ENCODE peak calls at places on chromosomes 2 and 18, in eight cellular contexts. M is HCT116, P is GM12878, T is SK-N-SH, Z is K562, A is H1, D is endothelial cell of umbilical vein, E is HepG2. G is an unnamed sample.

GRCh38 chr2:157790780-157791179 is 85.3 kb downstream of the ACVR1 start:
- DNase-seq in D (no peak), A (no peak), P (no peak), T (no peak), Z (no peak), E (no peak), M (no peak), G (no peak)

GRCh38 chr2:38635139-38635538 is 30.8 kb upstream of the GALM start:
- DNase-seq in T (no peak), A (no peak), D (no peak), M (no peak), E (no peak), P (no peak), Z (no peak), G (no peak)

GRCh38 chr2:73930386-73930785 is 3.7 kb downstream of the DGUOK start:
- DNase-seq in T (no peak), D (no peak), M (no peak), Z (no peak), E (no peak), P (no peak), A (no peak), G (no peak)

GRCh38 chr18:37280701-37281100 is 284.9 kb downstream of the CELF4 start:
- DNase-seq in A (no peak), E (no peak), Z (no peak), M (no peak), T (no peak), D (no peak), P (no peak), G (no peak)

GRCh38 chr2:199833525-199833924 is 17.5 kb downstream of the FTCDNL1 start:
- DNase-seq in M (no peak), E (no peak), Z (no peak), P (no peak), T (no peak), D (no peak), A (no peak), G (no peak)

GRCh38 chr2:201990069-201990468 is 43.6 kb upstream of the FZD7 start:
- DNase-seq in E (no peak), D (no peak), Z (no peak), M (no peak), T (no peak), P (no peak), A (no peak), G (no peak)

GRCh38 chr2:33605059-33605458 is 6.0 kb upstream of the FAM98A start:
- DNase-seq in Z (no peak), P (no peak), T (no peak), D (no peak), A (no peak), E (no peak), M (no peak), G (no peak)

GRCh38 chr2:201136889-201137321 is 20.9 kb downstream of the CFLAR start:
- DNase-seq in Z (no peak), E (no peak), P (no peak), A (no peak), T (no peak), M (no peak), D (no peak), G (no peak)

GRCh38 chr2:111669928-111670695 is 213.9 kb downstream of the ANAPC1 start:
- DNase-seq in A (peak), Z (no peak), D (no peak), E (no peak), T (no peak), M (no peak), P (no peak), G (no peak)

GRCh38 chr18:24702001-24702400 is 241.6 kb downstream of the HRH4 start:
- DNase-seq in M (no peak), P (no peak), T (no peak), E (no peak), A (no peak), D (no peak), Z (no peak), G (no peak)

GRCh38 chr2:43448011-43448821 is 147.6 kb downstream of the THADA start:
- DNase-seq in Z (no peak), D (no peak), M (no peak), P (no peak), E (no peak), A (no peak), T (no peak), G (no peak)

GRCh38 chr2:128411431-128411830 is 92.8 kb upstream of the HS6ST1 start:
- DNase-seq in Z (no peak), D (no peak), P (no peak), A (peak), E (no peak), T (peak), M (no peak), G (no peak)

GRCh38 chr2:48829036-48829435 is 73.5 kb upstream of the LHCGR start:
- DNase-seq in E (no peak), M (no peak), P (no peak), T (no peak), A (no peak), Z (no peak), D (no peak), G (no peak)

DNA sequence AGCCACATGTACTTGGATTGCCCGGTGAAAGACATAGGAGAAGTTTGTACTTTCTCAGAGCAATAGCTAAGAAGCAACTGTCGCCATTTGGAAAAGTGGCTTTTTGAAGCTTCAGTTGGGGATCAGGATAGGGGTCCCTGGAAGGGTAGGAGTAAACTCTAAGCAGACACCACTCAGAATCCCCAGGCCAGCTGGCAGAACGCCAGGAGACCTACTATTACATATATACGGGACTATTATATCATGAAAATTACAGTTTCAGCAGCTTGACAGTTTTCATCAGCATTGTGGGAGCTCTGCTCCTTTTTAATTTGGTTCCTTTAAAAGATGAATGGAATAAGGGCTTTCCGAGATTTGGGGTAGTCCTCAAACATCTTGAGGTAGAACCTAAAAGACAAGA is 54.9 kb downstream of the SRD5A2 start:
- DNase-seq in A (no peak), T (no peak), E (no peak), P (no peak), M (no peak), Z (no peak), D (no peak), G (no peak)
- H3K9ac ChIP-seq in A (no peak), T (no peak), E (no peak), P (no peak), M (no peak), Z (no peak), D (no peak), G (no peak)

GRCh38 chr2:240591784-240592183 is 5.2 kb downstream of the CAPN10 start:
- DNase-seq in E (no peak), A (no peak), Z (no peak), T (no peak), M (no peak), P (no peak), D (no peak), G (no peak)
- TF ChIP-seq POLR2AphosphoS5 in E (no peak), A (no peak), Z (no peak), T (no peak), M (no peak), P (no peak), D (no peak), G (no peak)

GRCh38 chr2:239021651-239022436 is 174.0 kb downstream of the TWIST2 start:
- DNase-seq in E (no peak), D (no peak), Z (no peak), A (no peak), T (no peak), M (no peak), P (no peak), G (no peak)
- H3K9ac ChIP-seq in E (no peak), D (no peak), Z (no peak), A (no peak), T (no peak), M (no peak), P (no peak), G (no peak)

GRCh38 chr2:227222292-227222691 is 57.9 kb downstream of the COL4A3 start:
- DNase-seq in M (no peak), E (no peak), D (no peak), Z (no peak), P (no peak), A (no peak), T (no peak), G (no peak)

GRCh38 chr2:227230151-227230550 is 65.7 kb downstream of the COL4A3 start:
- DNase-seq in T (no peak), M (no peak), E (no peak), A (no peak), P (no peak), Z (no peak), D (no peak), G (peak)

GRCh38 chr2:227228061-227228667 is 63.7 kb downstream of the COL4A3 start:
- DNase-seq in M (no peak), A (no peak), T (peak), D (no peak), E (no peak), Z (no peak), P (no peak), G (no peak)
- TF ChIP-seq POLR2AphosphoS5 in M (no peak), A (no peak), T (no peak), D (no peak), E (no peak), Z (no peak), P (no peak), G (no peak)

GRCh38 chr2:101807242-101807641 is 109.7 kb downstream of the MAP4K4 start:
- DNase-seq in M (no peak), Z (no peak), P (no peak), E (no peak), T (no peak), A (no peak), D (no peak), G (no peak)

GRCh38 chr2:101808006-101808562 is 110.6 kb downstream of the MAP4K4 start:
- DNase-seq in Z (no peak), P (no peak), T (no peak), M (no peak), A (no peak), D (no peak), E (no peak), G (no peak)

GRCh38 chr2:101803945-101804696 is 106.6 kb downstream of the MAP4K4 start:
- DNase-seq in M (no peak), E (peak), A (no peak), T (peak), P (no peak), D (no peak), Z (no peak), G (no peak)

GRCh38 chr2:101805146-101806088 is 107.9 kb downstream of the MAP4K4 start:
- DNase-seq in E (no peak), A (no peak), T (peak), P (no peak), M (no peak), Z (no peak), D (no peak), G (no peak)

GRCh38 chr2:101806123-101806522 is 108.6 kb downstream of the MAP4K4 start:
- DNase-seq in T (no peak), A (no peak), M (peak), Z (no peak), P (no peak), E (peak), D (peak), G (peak)
- H3K9ac ChIP-seq in T (peak), A (no peak), M (peak), Z (no peak), P (no peak), E (no peak), D (no peak), G (no peak)

G was measured in SK-N-MC.